ENCODE peak calls at places on chromosomes 13 and 19, in seven cellular contexts. G, R, L, W, M, Q and B are unnamed samples.

GRCh38 chr13:19382111-19382510 is 179.2 kb downstream of the TPTE2 start:
- DNase-seq in L (no peak), Q (no peak), G (no peak), W (no peak), R (no peak), M (no peak), B (no peak)

GRCh38 chr19:49409441-49410029 is 13.7 kb downstream of the PTH2 start:
- DNase-seq in G (no peak), R (no peak), W (no peak), Q (no peak), L (no peak), M (no peak), B (no peak)

GRCh38 chr19:42422576-42423461 is 4.4 kb downstream of the LIPE start:
- DNase-seq in Q (no peak), L (no peak), R (peak), G (no peak), W (no peak), M (no peak), B (no peak)

GRCh38 chr13:41457589-41458186 is 338 bp downstream of the RGCC start:
- DNase-seq in Q (no peak), W (no peak), L (peak), G (no peak), M (no peak), R (no peak), B (no peak)

GRCh38 chr13:44583126-44583525 is 7.0 kb upstream of the TSC22D1 start:
- DNase-seq in M (no peak), L (no peak), G (no peak), W (no peak), R (no peak), Q (no peak), B (no peak)

GRCh38 chr13:48478401-48478800 is 54.5 kb downstream of the RCBTB2 start:
- DNase-seq in G (no peak), M (no peak), Q (peak), L (no peak), R (peak), W (no peak), B (no peak)

GRCh38 chr19:38264486-38265212 is at the start of gene SPINT2:
- DNase-seq in W (peak), M (no peak), L (peak), R (no peak), Q (no peak), G (no peak), B (no peak)

GRCh38 chr13:61113140-61113658 is 302.4 kb downstream of the PCDH20 start:
- DNase-seq in M (no peak), L (no peak), R (no peak), Q (no peak), G (no peak), W (no peak), B (no peak)

GRCh38 chr19:39237200-39238184 is 7.3 kb downstream of the IFNL3 start:
- DNase-seq in Q (no peak), R (no peak), W (no peak), L (peak), M (peak), G (peak), B (no peak)

GRCh38 chr19:658916-659839 is 3.8 kb downstream of the RNF126 start:
- DNase-seq in Q (no peak), W (no peak), L (peak), G (peak), R (no peak), M (no peak), B (peak)

GRCh38 chr19:47848871-47849473 is 10.1 kb upstream of the TPRX2 start:
- DNase-seq in W (no peak), R (peak), Q (no peak), M (peak), G (no peak), L (no peak), B (peak)

GRCh38 chr13:66375756-66376155 is 854.4 kb downstream of the PCDH9 start:
- DNase-seq in W (no peak), L (no peak), M (no peak), G (no peak), Q (no peak), R (no peak), B (peak)

GRCh38 chr13:100721885-100722512 is 47.4 kb upstream of the TMTC4 start:
- DNase-seq in L (no peak), R (peak), M (peak), G (peak), Q (peak), W (peak), B (peak)

GRCh38 chr19:12994701-12995595 is at the start of gene NFIX:
- DNase-seq in Q (no peak), W (no peak), G (peak), R (peak), M (peak), L (peak), B (peak)

GRCh38 chr13:39406688-39407087 is 196.3 kb downstream of the LHFPL6 start:
- DNase-seq in L (no peak), Q (no peak), G (no peak), R (no peak), W (no peak), M (no peak), B (no peak)

GRCh38 chr13:30725331-30726085 is 9.8 kb upstream of the ALOX5AP start:
- DNase-seq in M (no peak), L (no peak), W (no peak), Q (no peak), R (no peak), G (no peak), B (no peak)

GRCh38 chr19:44891016-44891882 is at the start of gene TOMM40:
- DNase-seq in L (no peak), G (peak), M (no peak), Q (peak), R (no peak), W (peak), B (peak)

GRCh38 chr13:102628559-102628958 is 31.8 kb downstream of the TPP2 start:
- DNase-seq in G (no peak), Q (no peak), W (no peak), R (no peak), M (no peak), L (no peak), B (no peak)

GRCh38 chr13:77729502-77730221 is 32.2 kb downstream of the SLAIN1 start:
- DNase-seq in M (no peak), G (no peak), Q (no peak), R (no peak), W (no peak), L (no peak), B (no peak)

DNA sequence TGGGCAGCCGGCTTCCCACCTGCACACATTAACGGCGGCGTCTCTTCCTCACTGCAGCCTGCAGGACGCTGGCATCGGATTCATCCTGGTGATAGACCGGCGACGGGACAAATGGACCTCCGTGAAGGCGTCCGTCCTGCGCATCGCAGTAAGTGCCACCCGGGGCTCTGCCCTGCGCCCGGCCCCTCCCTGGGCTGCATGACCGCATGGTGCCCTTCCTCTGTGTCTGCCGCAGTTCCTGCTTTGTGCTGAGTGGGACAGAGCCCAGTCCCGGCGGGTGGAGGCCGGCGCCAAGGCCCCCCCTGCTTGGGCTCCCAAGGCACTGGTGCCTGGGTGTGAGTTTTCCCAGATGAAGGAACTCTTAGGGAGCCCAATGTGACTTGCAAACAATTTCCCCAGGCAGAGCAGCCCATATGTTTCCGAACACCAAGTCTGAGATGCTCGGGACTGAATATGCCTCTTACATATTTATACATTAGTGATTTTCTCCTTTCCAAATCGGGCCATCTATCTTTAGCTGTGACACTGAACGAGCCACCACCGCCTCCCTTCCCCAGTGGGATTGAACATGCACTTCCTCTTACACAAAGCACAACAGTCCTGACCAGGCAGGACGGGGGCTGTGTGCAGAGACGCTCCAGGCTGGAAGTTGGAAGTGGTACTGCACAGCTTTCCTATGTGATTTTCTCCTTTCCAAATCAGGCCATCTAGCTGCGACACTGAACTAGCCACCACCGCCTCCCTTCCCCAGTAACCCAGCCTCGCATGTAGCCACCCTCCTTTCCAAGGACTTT is 60.2 kb upstream of the F7 start:
- DNase-seq in Q (no peak), M (no peak), G (no peak), R (no peak), L (peak), W (no peak), B (no peak)
- H3K4me3 ChIP-seq in Q (no peak), M (no peak), G (no peak), R (no peak), L (no peak), W (no peak), B (no peak)

GRCh38 chr19:17720487-17720839 is 1.2 kb downstream of the MAP1S start:
- DNase-seq in W (no peak), Q (no peak), R (no peak), L (no peak), M (no peak), G (no peak), B (no peak)
- H3K4me3 ChIP-seq in W (peak), Q (peak), R (peak), L (peak), M (peak), G (peak), B (peak)

GRCh38 chr19:10691178-10691881 is 9.9 kb upstream of the QTRT1 start:
- DNase-seq in Q (no peak), M (no peak), G (no peak), L (no peak), W (no peak), R (no peak), B (no peak)

GRCh38 chr19:10694706-10695105 is 6.5 kb upstream of the QTRT1 start:
- DNase-seq in G (no peak), L (no peak), W (no peak), Q (no peak), R (no peak), M (no peak), B (no peak)

GRCh38 chr19:10692673-10693264 is 8.5 kb upstream of the QTRT1 start:
- DNase-seq in M (no peak), R (no peak), G (no peak), Q (no peak), L (no peak), W (no peak), B (no peak)

GRCh38 chr19:10690351-10690781 is 10.9 kb upstream of the QTRT1 start:
- DNase-seq in W (no peak), M (no peak), R (peak), Q (no peak), G (peak), L (no peak), B (peak)

GRCh38 chr19:10691883-10692282 is 9.4 kb upstream of the QTRT1 start:
- DNase-seq in W (no peak), R (no peak), G (no peak), Q (no peak), M (no peak), L (no peak), B (no peak)
- H3K4me3 ChIP-seq in W (no peak), R (no peak), G (no peak), Q (no peak), M (no peak), L (no peak), B (no peak)

DNA sequence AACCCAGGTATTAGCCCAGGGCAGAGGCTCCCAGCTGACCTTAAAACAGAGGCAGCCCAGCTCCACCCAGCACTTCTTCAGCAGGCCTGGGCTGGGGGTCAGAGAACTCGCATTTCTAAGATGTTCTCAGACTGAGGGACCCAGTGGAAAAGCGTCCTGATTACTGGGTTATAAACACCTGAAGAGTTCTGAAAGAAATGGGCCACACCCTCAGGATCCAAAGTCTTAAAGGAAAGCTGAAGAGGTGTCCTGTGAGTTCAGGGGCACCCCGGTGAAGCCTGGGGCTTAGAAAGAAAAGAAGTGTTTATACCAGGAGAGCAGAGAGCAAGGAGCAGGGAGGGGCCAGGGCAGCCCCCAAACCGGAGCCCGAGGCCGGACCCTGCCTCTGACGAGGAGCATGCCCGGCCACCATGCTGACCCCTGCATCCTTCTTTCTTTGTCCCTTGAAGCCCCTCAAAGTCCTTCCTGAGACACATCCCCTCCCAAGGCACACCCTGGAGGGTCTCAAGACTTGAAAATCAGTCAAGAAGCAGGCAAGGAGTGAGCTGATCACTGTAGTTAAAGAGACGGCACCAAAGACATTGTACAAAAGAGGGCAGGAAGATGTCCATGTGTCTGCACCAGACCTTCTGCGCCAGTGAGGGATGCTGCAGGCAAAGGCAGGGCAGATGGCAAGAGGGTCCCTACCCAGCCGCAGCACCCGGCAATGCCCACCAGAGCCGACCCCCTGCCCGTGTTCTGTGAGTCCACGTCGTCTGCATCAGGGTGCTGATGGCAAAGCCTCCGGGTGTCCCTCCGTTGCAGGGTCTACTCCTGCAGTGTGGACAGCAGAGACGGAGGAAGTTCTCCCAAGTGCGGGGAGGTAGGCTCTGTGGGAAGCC is 10.6 kb upstream of the RAB20 start:
- DNase-seq in R (no peak), M (no peak), L (no peak), Q (no peak), G (no peak), W (no peak), B (no peak)
- H3K4me3 ChIP-seq in R (no peak), M (no peak), L (no peak), Q (no peak), G (no peak), W (no peak), B (no peak)

GRCh38 chr13:87124785-87125074 is 546.4 kb upstream of the SLITRK5 start:
- DNase-seq in R (no peak), M (no peak), Q (no peak), L (no peak), W (no peak), G (no peak), B (no peak)

GRCh38 chr13:87120476-87120875 is 550.7 kb upstream of the SLITRK5 start:
- DNase-seq in G (no peak), Q (no peak), R (peak), W (no peak), L (no peak), M (no peak), B (no peak)

GRCh38 chr13:87122551-87122950 is 548.6 kb upstream of the SLITRK5 start:
- DNase-seq in Q (no peak), M (no peak), G (no peak), R (peak), L (no peak), W (no peak), B (no peak)

GRCh38 chr13:87128006-87128405 is 543.2 kb upstream of the SLITRK5 start:
- DNase-seq in G (no peak), R (peak), M (no peak), W (peak), L (no peak), Q (no peak), B (peak)

DNA sequence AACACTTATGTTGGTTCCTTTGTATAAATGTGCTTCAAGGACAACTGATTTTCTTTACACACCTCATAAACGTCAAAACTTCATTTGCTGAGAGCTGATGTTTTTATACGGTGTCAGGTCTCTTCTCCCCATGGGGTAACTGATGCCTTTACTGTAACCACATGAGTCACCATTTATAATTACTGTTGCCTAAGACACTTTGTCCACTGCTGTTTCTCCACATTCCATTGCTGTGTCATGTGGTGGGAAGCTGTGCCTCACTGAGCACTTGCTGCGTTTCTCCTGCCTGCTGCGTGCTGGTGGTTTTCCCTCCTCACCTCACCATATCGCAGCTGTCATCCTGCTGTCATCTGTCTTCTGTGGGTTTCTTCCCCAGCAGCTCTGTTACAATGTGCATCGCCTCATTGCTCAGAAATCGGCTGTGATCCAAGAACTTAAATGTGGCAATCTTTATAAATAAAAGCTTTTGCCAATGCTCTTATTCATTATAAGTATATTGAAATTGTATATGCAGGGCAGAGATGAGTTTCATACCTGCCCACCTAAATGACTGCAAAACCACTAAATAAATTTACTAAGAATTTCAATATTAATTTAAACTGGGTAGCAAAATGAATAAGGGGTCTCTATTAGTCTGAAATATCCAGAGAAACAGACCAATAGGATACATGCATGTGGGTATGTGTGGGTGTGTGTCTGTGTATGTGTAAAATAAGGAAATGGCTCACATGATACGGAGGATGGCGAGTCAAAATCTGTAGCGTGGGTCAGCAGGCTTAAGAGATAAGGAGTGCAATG is 547.0 kb upstream of the SLITRK5 start:
- DNase-seq in Q (peak), M (peak), W (peak), R (peak), G (no peak), L (no peak), B (peak)
- H3K4me3 ChIP-seq in Q (no peak), M (no peak), W (no peak), R (no peak), G (no peak), L (no peak), B (no peak)

DNA sequence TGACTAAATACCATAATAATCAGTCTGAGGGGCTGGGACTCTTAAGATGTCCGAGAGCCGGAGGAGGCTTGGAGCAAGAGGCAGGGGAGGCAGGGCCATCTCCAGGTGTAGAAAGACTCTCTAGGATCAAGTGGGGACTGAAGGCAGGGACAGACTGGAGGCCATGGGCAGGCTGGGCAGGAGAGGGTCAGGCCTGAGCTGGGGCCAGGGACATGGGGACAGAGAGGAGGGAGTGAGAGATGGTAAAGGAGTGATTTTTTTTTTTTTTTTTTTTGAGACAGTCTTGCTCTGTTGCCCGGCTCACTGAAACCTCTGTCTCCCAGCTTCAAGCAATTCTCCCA is 2.2 kb downstream of the JOSD2 start:
- DNase-seq in M (no peak), W (no peak), R (no peak), L (peak), G (no peak), Q (no peak), B (no peak)
- H3K4me3 ChIP-seq in M (no peak), W (no peak), R (no peak), L (no peak), G (no peak), Q (no peak), B (no peak)

GRCh38 chr19:4539169-4539696 is 603 bp downstream of the LRG1 start:
- DNase-seq in M (no peak), W (no peak), R (no peak), Q (no peak), G (no peak), L (no peak), B (no peak)
- H3K4me3 ChIP-seq in M (peak), W (no peak), R (no peak), Q (no peak), G (peak), L (no peak), B (no peak)

DNA sequence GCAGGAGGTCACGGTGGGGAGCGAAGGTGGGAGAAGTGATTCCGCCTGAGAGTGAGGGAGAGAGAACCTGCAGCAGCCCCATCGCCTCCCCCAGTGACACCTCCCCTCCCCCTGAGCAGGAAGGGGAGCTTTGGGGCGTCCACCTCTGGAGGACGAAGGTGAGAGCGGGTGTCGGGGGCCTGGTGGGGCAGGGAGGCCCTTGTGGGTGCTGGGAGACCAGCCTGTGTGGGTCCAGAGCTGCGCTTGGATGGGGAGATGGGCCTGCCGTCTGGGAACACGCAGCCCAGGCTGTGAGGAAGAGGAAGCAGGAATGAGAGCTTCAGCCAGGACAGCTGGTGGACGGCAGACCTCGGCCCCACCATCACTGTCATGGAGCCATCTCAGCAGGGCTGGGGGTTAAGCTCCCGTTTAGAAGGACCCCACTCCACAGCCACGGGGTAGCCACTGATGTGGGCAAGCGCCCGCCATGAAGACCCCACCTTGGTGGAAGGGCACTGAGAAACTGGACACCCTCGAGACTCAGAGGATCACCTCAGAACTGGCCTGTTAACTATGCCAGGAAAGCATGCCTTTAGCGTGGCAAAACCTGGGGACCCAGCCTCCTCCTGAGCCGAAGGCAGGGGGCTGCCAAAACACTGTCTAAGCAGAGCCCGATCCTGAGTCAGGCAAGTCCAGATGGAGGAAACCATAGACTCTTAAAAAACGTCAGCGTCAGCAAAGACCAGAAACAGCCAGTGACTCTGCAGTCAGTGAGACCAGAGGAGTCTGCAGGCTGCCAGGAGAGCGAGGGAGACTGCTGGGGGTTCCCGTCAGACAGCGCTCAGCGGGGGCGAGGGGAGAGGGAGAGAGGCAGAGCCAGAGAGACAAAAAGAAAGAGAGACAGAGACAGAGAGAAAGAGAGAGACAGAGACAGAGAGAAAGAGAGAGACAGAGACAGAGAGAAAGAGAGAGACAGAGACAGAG is 6.4 kb upstream of the PROZ start:
- DNase-seq in G (no peak), Q (no peak), W (no peak), L (no peak), R (peak), M (no peak), B (peak)
- H3K4me3 ChIP-seq in G (peak), Q (no peak), W (no peak), L (no peak), R (peak), M (no peak), B (no peak)